ENCODE peak calls at places on chromosomes 11 and 22, in six cellular contexts. X, L, V, A, H and Q are unnamed samples. For H3K27me3 and H3K4me1, the result is how much of the 10 kb centered on the place peaks cover.

GRCh38 chr22:47073101-47073500 is 310.7 kb downstream of the TBC1D22A start:
- DNase-seq in X (no peak), L (no peak), V (no peak), A (no peak), H (no peak), Q (no peak)

GRCh38 chr22:41009222-41009948 is 58.2 kb downstream of the RBX1 start:
- DNase-seq in X (no peak), L (no peak), V (no peak), A (peak), H (no peak), Q (no peak)

GRCh38 chr11:12207384-12208150 is 97.2 kb downstream of the MICAL2 start:
- DNase-seq in X (no peak), L (no peak), V (no peak), A (peak), H (no peak), Q (no peak)

GRCh38 chr11:125517116-125517804 is 21.2 kb upstream of the FEZ1 start:
- DNase-seq in X (no peak), L (no peak), V (peak), A (peak), H (peak), Q (no peak)

GRCh38 chr11:19359425-19360000 is 118.8 kb upstream of the E2F8 start:
- DNase-seq in X (no peak), L (no peak), V (no peak), A (peak), H (no peak), Q (no peak)

GRCh38 chr11:69024509-69024908 is 11.5 kb upstream of the MRGPRF start:
- DNase-seq in X (no peak), L (no peak), V (no peak), A (no peak), H (no peak), Q (no peak)

GRCh38 chr11:7540830-7541555 is 27.2 kb downstream of the PPFIBP2 start:
- DNase-seq in X (no peak), L (no peak), V (no peak), A (no peak), H (no peak), Q (no peak)

GRCh38 chr11:8192896-8193209 is 24.0 kb upstream of the RIC3 start:
- DNase-seq in X (no peak), L (no peak), V (peak), A (no peak), H (no peak), Q (no peak)

GRCh38 chr11:11010624-11011127 is 152.8 kb upstream of the ZBED5 start:
- DNase-seq in X (peak), L (peak), V (peak), A (peak), H (peak), Q (peak)

GRCh38 chr11:65833297-65834030 is at the start of gene SNX32:
- DNase-seq in X (no peak), L (peak), V (peak), A (peak), H (peak), Q (peak)

GRCh38 chr11:48107188-48107704 is 109.4 kb upstream of the OR4B1 start:
- DNase-seq in X (no peak), L (no peak), V (no peak), A (peak), H (no peak), Q (no peak)

GRCh38 chr22:42682113-42682851 is 33.1 kb upstream of the CYB5R3 start:
- DNase-seq in X (no peak), L (no peak), V (no peak), A (no peak), H (no peak), Q (no peak)

GRCh38 chr11:120025606-120026335 is 112.1 kb downstream of the TRIM29 start:
- DNase-seq in X (no peak), L (no peak), V (peak), A (no peak), H (no peak), Q (no peak)

GRCh38 chr22:47333625-47334024 is 571.2 kb downstream of the TBC1D22A start:
- DNase-seq in X (peak), L (no peak), V (no peak), A (peak), H (peak), Q (no peak)

GRCh38 chr11:76810151-76810853 is 27.1 kb downstream of the TSKU start:
- DNase-seq in X (peak), L (no peak), V (no peak), A (no peak), H (peak), Q (no peak)

GRCh38 chr11:134382257-134382656 is 29.8 kb downstream of the B3GAT1 start:
- DNase-seq in X (no peak), L (no peak), V (no peak), A (no peak), H (no peak), Q (no peak)

GRCh38 chr22:30701872-30702271 is 7.2 kb downstream of the OSBP2 start:
- DNase-seq in X (peak), L (no peak), V (no peak), A (peak), H (no peak), Q (no peak)

GRCh38 chr11:8089791-8090510 is 8.9 kb downstream of the TUB start:
- DNase-seq in X (no peak), L (no peak), V (no peak), A (no peak), H (no peak), Q (no peak)

DNA sequence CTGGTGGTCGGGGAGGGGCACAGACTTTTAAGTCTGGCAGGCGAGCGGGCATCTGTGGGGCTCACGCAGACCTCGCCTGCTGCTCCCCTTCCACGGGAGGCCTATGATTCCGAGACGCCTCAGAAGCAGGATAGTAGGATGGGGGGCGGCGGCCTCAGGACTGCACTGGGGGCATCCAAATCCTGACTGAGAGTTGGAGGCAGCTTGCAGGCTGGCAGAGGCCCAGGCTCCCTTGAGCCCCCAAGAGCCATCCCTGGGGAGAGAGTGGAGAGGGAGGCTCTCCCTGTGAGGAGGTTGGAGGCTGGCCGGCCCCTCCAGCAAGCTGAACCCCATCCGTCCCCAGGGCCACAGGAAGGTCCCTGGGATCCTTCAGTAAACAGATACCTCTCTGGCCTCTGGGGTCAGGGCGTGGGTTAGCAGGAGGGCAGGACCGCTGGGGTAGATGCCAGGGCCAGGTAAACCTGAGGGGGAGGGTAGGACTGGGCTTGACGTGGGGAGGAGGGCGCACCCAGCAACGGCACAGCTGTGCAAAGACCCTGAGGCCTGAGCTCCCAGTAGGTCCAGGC is 33.3 kb downstream of the SBF1 start:
- DNase-seq in X (no peak), L (no peak), V (no peak), A (no peak), H (no peak), Q (no peak)
- H3K27me3 ChIP-seq in X (under half), L (under half), V (under half), A (under half), H (under half), Q (under half)

DNA sequence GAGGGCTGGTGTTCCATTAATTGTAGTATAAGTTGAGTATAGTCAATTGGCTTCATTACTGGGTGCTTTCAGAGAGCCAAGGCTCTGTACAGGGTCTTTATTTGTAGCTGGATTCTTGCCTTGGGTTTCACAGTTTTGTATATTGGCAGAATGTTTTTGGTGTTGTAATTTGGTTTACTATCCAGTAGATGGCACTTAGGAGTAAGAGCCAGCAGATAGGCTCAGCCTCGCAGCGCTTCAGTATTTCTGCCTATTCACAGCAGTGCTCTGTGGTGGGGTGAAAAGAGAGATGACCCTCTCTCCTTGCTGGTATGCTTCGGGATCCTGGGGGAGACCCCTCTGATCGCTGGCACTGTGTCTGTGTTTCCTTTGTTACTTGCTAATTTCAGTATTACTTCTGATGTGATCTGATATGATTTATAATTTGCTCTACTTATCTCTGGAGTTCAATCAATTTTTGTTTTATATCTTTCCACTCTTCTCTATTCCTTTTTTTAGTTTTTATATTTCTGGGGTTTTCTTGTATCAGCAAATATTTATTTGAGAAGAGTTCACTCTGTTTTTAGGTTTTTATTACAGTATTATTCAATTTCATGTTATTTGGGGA is 52.2 kb downstream of the ANO5 start:
- DNase-seq in X (peak), L (peak), V (peak), A (peak), H (peak), Q (peak)
- TF ChIP-seq CTCF in X (peak), L (no peak), V (peak), A (peak), H (peak), Q (peak)

GRCh38 chr11:58527429-58527828 is 19.5 kb upstream of the OR5B21 start:
- DNase-seq in X (no peak), L (no peak), V (no peak), A (no peak), H (no peak), Q (no peak)
- H3K4me1 ChIP-seq in X (under half), L (under half), V (under half), A (under half), H (under half), Q (under half)

GRCh38 chr22:28247114-28247513 is 328.1 kb upstream of the PITPNB start:
- DNase-seq in X (no peak), L (no peak), V (no peak), A (peak), H (no peak), Q (no peak)

GRCh38 chr22:28249402-28249801 is 330.3 kb upstream of the PITPNB start:
- DNase-seq in X (no peak), L (no peak), V (no peak), A (no peak), H (no peak), Q (no peak)

GRCh38 chr22:28252539-28252938 is 333.5 kb upstream of the PITPNB start:
- DNase-seq in X (no peak), L (no peak), V (no peak), A (no peak), H (no peak), Q (no peak)

GRCh38 chr22:28247667-28248363 is 328.8 kb upstream of the PITPNB start:
- DNase-seq in X (no peak), L (no peak), V (no peak), A (peak), H (no peak), Q (no peak)

DNA sequence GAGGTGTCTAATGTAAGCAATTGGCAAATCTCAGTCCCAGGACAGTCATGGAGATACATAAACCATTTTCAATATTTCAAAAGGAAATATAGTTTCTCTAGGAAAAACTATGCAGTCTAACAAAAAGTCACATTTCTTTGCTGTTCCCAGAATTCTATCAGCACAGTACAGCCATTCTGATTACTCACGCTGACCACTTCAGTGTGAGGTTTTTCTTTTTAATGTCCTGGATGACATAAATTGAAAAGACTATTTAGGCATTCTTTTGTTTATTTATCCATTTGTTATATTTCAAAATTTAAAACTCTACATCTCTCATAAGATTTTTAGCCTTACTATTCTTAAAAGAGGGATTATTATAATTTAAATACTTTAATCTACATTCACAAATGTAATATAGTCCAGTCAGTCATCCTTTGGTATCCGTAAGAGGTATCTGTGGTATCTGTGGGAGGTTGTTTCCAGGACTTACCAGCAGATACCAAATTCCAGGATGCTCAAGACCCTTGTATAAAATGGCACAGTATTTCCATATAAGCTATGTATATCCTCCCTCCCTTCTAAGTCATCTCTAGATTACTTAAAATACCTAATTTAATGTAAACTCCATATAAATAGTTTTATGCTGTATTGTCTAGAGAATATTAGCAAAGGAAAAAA is 331.1 kb upstream of the PITPNB start:
- DNase-seq in X (no peak), L (no peak), V (no peak), A (peak), H (no peak), Q (no peak)
- H3K27me3 ChIP-seq in X (half or more), L (under half), V (under half), A (under half), H (under half), Q (under half)

GRCh38 chr11:61873588-61874459 is 17.5 kb downstream of the FADS3 start:
- DNase-seq in X (no peak), L (no peak), V (no peak), A (no peak), H (no peak), Q (no peak)
- TF ChIP-seq CTCF in X (no peak), L (no peak), V (no peak), A (no peak), H (no peak), Q (no peak)

DNA sequence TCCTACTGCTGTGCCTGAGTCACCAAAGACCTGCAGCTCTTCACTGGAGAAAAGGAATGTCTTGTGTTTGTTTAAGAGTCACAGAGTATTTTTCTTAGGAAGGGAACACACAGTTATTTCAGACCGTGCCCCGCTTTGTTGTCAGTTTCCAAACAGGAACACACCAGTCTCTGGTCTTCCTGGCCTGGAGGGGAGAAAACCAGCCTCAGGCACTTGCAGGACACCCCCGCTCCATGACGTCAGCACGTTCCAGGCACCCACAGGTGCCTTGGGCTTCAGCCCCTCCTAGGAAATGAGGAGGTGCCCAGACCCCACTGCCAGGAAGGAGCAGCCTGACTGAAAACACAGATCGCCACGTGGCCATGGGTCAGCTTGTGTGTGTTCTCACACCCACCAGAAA is 5.4 kb downstream of the DEAF1 start:
- DNase-seq in X (no peak), L (no peak), V (no peak), A (no peak), H (no peak), Q (no peak)
- H3K4me1 ChIP-seq in X (under half), L (under half), V (under half), A (under half), H (under half), Q (under half)

DNA sequence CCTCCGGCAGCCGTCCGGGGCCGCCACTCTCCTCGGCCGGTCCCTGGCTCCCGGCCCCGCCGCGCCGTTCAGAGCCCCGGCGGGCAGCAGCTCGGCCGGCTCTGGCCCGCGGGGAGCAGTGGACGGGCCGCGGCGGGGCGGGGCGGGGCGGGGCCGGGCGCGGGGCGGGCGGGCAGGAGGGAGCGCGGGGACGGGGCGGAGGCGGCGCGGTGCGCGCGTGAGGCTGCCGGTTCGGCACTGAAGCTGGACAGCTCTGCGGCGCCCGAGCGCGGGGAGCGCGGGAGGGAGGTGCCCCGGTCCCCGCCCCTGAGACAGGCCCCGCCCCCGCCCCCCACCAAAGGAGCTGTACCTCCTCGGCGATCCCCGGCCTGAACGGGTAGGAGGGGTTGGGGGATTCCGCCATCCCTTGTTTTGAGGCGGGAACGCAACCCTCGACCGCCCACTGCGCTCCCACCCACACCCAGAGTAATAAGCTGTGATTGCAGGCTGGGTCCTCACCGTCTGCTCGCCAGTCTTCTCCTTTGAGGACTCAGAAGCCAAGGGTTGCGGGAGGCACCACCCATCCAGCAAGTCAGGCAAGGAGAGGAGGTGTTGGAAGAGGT is at the start of gene DRD2:
- DNase-seq in X (no peak), L (no peak), V (peak), A (peak), H (peak), Q (no peak)
- H3K27me3 ChIP-seq in X (under half), L (half or more), V (under half), A (under half), H (under half), Q (half or more)